ENCODE peak calls at places on chromosomes 7 and 10, in eight cellular contexts. D is left ventricle myocardium inferior; N is H9; H is CD8-positive, alpha-beta T cell; G is WERI-Rb-1; U is CD4-positive, alpha-beta T cell; R is HCT116; Q is breast epithelium. O is an unnamed sample. For H3K27me3, the result is how much of the 10 kb centered on the place peaks cover.

GRCh38 chr10:93402192-93402591 is 79.9 kb downstream of the MYOF start:
- DNase-seq in G (no peak), D (no peak), Q (no peak), R (no peak), N (no peak), H (no peak), U (no peak), O (no peak)

GRCh38 chr10:44385726-44386438 is 985 bp upstream of the CXCL12 start:
- DNase-seq in R (no peak), D (no peak), G (no peak), U (no peak), H (no peak), Q (no peak), N (peak), O (no peak)

GRCh38 chr7:46215987-46216567 is 295.0 kb upstream of the IGFBP3 start:
- DNase-seq in D (peak), Q (no peak), H (no peak), U (no peak), N (peak), G (no peak), R (no peak), O (peak)

GRCh38 chr7:44280636-44280992 is 44.8 kb downstream of the CAMK2B start:
- DNase-seq in G (peak), U (no peak), R (no peak), Q (peak), N (peak), H (no peak), D (peak), O (no peak)

GRCh38 chr10:59387951-59388431 is 25.6 kb upstream of the FAM13C start:
- DNase-seq in Q (no peak), N (no peak), H (no peak), U (no peak), R (no peak), D (no peak), G (peak), O (peak)

GRCh38 chr7:45391618-45392451 is 182.3 kb upstream of the ADCY1 start:
- DNase-seq in R (no peak), H (no peak), U (no peak), G (no peak), D (no peak), Q (no peak), N (peak), O (no peak)

GRCh38 chr7:12323415-12323814 is 80.2 kb downstream of the VWDE start:
- DNase-seq in H (no peak), D (no peak), G (no peak), N (peak), Q (no peak), U (no peak), R (no peak), O (no peak)

GRCh38 chr7:141362580-141363435 is 188.4 kb upstream of the AGK start:
- DNase-seq in U (no peak), Q (no peak), G (no peak), D (peak), H (no peak), R (no peak), N (no peak), O (peak)

GRCh38 chr7:93725954-93726353 is 151.4 kb upstream of the CALCR start:
- DNase-seq in H (no peak), N (no peak), D (no peak), Q (no peak), R (no peak), G (no peak), U (no peak), O (no peak)

GRCh38 chr10:116159197-116159596 is 113.8 kb downstream of the GFRA1 start:
- DNase-seq in U (no peak), D (no peak), H (no peak), G (no peak), N (no peak), Q (no peak), R (no peak), O (no peak)

GRCh38 chr10:106267591-106267990 is 896.9 kb downstream of the SORCS1 start:
- DNase-seq in U (no peak), D (no peak), R (no peak), G (no peak), N (no peak), Q (no peak), H (no peak), O (no peak)

GRCh38 chr10:43106256-43107091 is 29.6 kb downstream of the RET start:
- DNase-seq in Q (no peak), H (no peak), D (no peak), N (no peak), G (no peak), R (no peak), U (no peak), O (no peak)

GRCh38 chr7:12647364-12648219 is 39.8 kb upstream of the ARL4A start:
- DNase-seq in R (peak), D (no peak), U (no peak), G (no peak), N (no peak), H (no peak), Q (no peak), O (peak)

GRCh38 chr10:14560274-14560673 is 214.4 kb downstream of the FAM107B start:
- DNase-seq in D (no peak), N (peak), H (peak), R (peak), U (peak), G (no peak), Q (no peak), O (peak)

GRCh38 chr7:28332031-28332430 is 80.3 kb upstream of the CREB5 start:
- DNase-seq in U (no peak), N (no peak), R (no peak), Q (no peak), G (no peak), H (no peak), D (no peak), O (no peak)

GRCh38 chr7:41996381-41997035 is 240.5 kb downstream of the GLI3 start:
- DNase-seq in D (no peak), R (no peak), N (no peak), Q (no peak), U (no peak), H (no peak), G (no peak), O (peak)

GRCh38 chr7:4808565-4808964 is 33.1 kb downstream of the AP5Z1 start:
- DNase-seq in H (no peak), Q (no peak), G (no peak), N (peak), D (no peak), R (no peak), U (no peak), O (no peak)

GRCh38 chr10:80473692-80474596 is 19.8 kb downstream of the TSPAN14 start:
- DNase-seq in Q (no peak), D (no peak), G (no peak), N (no peak), H (no peak), U (no peak), R (no peak), O (peak)

GRCh38 chr7:102286237-102287081 is at the start of gene SH2B2:
- DNase-seq in U (peak), N (peak), R (no peak), Q (no peak), D (peak), H (peak), G (peak), O (peak)

GRCh38 chr7:8149222-8149621 is 112.7 kb downstream of the ICA1 start:
- DNase-seq in Q (no peak), U (no peak), N (no peak), G (no peak), D (no peak), R (no peak), H (no peak), O (no peak)

GRCh38 chr7:140084142-140084655 is 21.4 kb upstream of the PARP12 start:
- DNase-seq in H (no peak), U (no peak), R (no peak), Q (no peak), D (no peak), N (no peak), G (no peak), O (no peak)

GRCh38 chr7:73369622-73370021 is 41.7 kb downstream of the FKBP6 start:
- DNase-seq in D (no peak), U (no peak), R (no peak), Q (no peak), H (no peak), G (no peak), N (no peak), O (no peak)

GRCh38 chr7:73366127-73366526 is 38.2 kb downstream of the FKBP6 start:
- DNase-seq in N (no peak), U (no peak), D (no peak), G (no peak), Q (no peak), H (no peak), R (no peak), O (no peak)

GRCh38 chr7:73367006-73367405 is 39.0 kb downstream of the FKBP6 start:
- DNase-seq in U (no peak), D (no peak), H (no peak), Q (no peak), N (no peak), G (no peak), R (no peak), O (no peak)

GRCh38 chr7:73373741-73374140 is 45.8 kb downstream of the FKBP6 start:
- DNase-seq in R (no peak), H (no peak), D (no peak), Q (no peak), G (no peak), N (no peak), U (no peak), O (no peak)

GRCh38 chr7:73369009-73369408 is 41.0 kb downstream of the FKBP6 start:
- DNase-seq in D (no peak), G (no peak), N (no peak), R (no peak), H (no peak), Q (no peak), U (no peak), O (no peak)
- H3K27me3 ChIP-seq in D (under half), G (under half), N (under half), R (under half), H (under half), Q (under half), U (under half), O (under half)

GRCh38 chr10:92239600-92240288 is 51.1 kb downstream of the CPEB3 start:
- DNase-seq in N (peak), R (no peak), G (peak), U (peak), D (peak), Q (no peak), H (peak), O (peak)
- H3K27me3 ChIP-seq in N (under half), R (under half), G (under half), U (under half), D (under half), Q (under half), H (under half), O (under half)

GRCh38 chr10:100969175-100970075 is at the start of gene SEMA4G:
- DNase-seq in Q (no peak), R (peak), G (peak), D (peak), U (peak), N (peak), H (peak), O (no peak)
- H3K27me3 ChIP-seq in Q (under half), R (under half), G (under half), D (under half), U (under half), N (under half), H (under half), O (under half)

GRCh38 chr10:117532451-117533107 is 10.0 kb upstream of the EMX2 start:
- DNase-seq in R (no peak), D (no peak), H (no peak), G (no peak), N (peak), U (no peak), Q (no peak), O (no peak)
- H3K27me3 ChIP-seq in R (under half), D (half or more), H (under half), G (half or more), N (half or more), U (half or more), Q (half or more), O (half or more)

GRCh38 chr10:79128241-79128922 is 59.6 kb downstream of the ZMIZ1 start:
- DNase-seq in U (no peak), N (no peak), Q (no peak), G (no peak), H (no peak), R (no peak), D (no peak), O (no peak)
- H3K27me3 ChIP-seq in U (under half), N (under half), Q (under half), G (under half), H (under half), R (under half), D (under half), O (under half)